ENCODE peak calls at places on chromosomes 1 and 21, in four cellular contexts. J is esophagus squamous epithelium, B is BJ, W is mucosa of descending colon. N is an unnamed sample.

GRCh38 chr1:81894867-81895266 is 94.1 kb downstream of the ADGRL2 start:
- DNase-seq in B (no peak), W (no peak), J (no peak), N (no peak)

GRCh38 chr1:230515451-230516145 is 89.5 kb upstream of the PGBD5 start:
- DNase-seq in B (no peak), W (no peak), J (no peak), N (no peak)

GRCh38 chr1:51270751-51271150 is 34.7 kb downstream of the RNF11 start:
- DNase-seq in W (no peak), B (no peak), J (no peak), N (no peak)

GRCh38 chr1:207659545-207660148 is 14.7 kb downstream of the CR1L start:
- DNase-seq in B (no peak), W (peak), J (no peak), N (no peak)

GRCh38 chr1:179821524-179821923 is 56.1 kb downstream of the TOR1AIP2 start:
- DNase-seq in J (no peak), W (no peak), B (no peak), N (no peak)

GRCh38 chr1:175493321-175493998 is 249.9 kb downstream of the TNR start:
- DNase-seq in W (no peak), B (no peak), J (no peak), N (no peak)

GRCh38 chr21:21673959-21674358 is 675.8 kb downstream of the NCAM2 start:
- DNase-seq in W (no peak), B (no peak), J (no peak), N (no peak)

GRCh38 chr1:243924188-243924587 is 74.1 kb upstream of the AKT3 start:
- DNase-seq in W (no peak), J (no peak), B (peak), N (no peak)

GRCh38 chr1:155010211-155010918 is 7.8 kb downstream of the ZBTB7B start:
- DNase-seq in W (peak), B (no peak), J (no peak), N (no peak)

GRCh38 chr1:103460496-103460895 is 65.0 kb upstream of the RNPC3 start:
- DNase-seq in J (no peak), W (no peak), B (no peak), N (no peak)

GRCh38 chr1:40782371-40782956 is 1.1 kb upstream of the KCNQ4 start:
- DNase-seq in J (no peak), W (peak), B (no peak), N (no peak)

GRCh38 chr1:193058529-193059281 is 455 bp downstream of the UCHL5 start:
- DNase-seq in W (peak), J (no peak), B (no peak), N (no peak)

GRCh38 chr1:195717651-195718050 is 890.6 kb downstream of the KCNT2 start:
- DNase-seq in B (peak), W (no peak), J (no peak), N (no peak)

GRCh38 chr1:108057536-108057935 is 92.6 kb upstream of the VAV3 start:
- DNase-seq in B (no peak), W (no peak), J (no peak), N (no peak)

GRCh38 chr1:178961868-178962267 is 63.8 kb upstream of the FAM20B start:
- DNase-seq in W (no peak), J (no peak), B (no peak), N (no peak)

DNA sequence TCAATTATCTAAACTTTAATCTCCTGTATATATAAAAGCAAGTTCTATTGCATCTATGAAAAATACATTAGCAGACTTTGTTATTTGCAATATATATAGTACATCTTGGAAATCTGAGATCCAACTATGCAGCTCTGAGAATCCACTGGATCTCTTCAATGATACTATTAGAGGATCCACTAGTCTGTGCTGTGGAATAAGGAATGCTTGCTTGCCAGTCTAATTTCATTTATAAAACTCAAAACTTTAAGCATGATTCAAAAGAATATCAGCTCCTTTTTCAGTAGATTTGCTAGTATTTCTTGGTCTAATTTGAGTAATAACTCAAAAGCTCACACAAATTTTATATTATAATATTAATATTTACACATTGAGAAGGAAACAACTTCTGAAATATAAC is 115.1 kb downstream of the SPATA6 start:
- DNase-seq in B (no peak), W (no peak), J (no peak), N (no peak)
- TF ChIP-seq CTCF in B (no peak), W (no peak), J (no peak), N (no peak)

GRCh38 chr1:186915555-186915954 is 86.8 kb downstream of the PLA2G4A start:
- DNase-seq in W (no peak), B (no peak), J (no peak), N (no peak)
- TF ChIP-seq CTCF in W (no peak), B (no peak), J (no peak), N (no peak)

DNA sequence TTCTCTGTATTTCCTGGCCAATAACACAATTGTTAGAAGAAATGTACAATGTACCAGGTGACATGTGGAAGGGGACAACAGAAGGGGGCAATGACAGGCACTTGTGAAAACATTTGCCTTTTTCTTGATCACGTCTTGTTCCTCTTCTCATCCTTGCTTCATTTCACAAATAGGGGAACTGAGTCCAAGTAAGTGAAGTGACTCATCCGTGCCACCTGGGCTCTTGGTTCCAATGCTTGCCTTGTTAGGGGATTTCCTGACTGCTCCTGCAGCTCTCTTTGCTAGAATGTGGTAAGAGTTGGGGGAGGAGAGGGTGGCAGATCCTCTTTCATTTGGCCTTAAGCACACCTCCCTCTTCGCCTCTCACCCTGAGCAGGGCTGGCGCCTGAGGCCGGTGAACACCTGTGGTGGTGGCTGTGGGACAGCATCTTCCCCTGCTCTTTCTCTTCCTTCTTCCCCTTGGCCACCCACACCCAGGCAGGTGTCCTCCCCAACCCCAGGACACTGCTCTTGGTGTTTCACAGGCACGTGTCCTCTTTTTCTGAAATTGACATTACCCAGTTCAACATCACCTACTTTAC is 2.2 kb upstream of the RHEX start:
- DNase-seq in W (peak), B (no peak), J (peak), N (no peak)
- TF ChIP-seq CTCF in W (no peak), B (no peak), J (no peak), N (no peak)

GRCh38 chr1:153764315-153764714 is 10.9 kb upstream of the SLC27A3 start:
- DNase-seq in B (no peak), J (no peak), W (no peak), N (no peak)
- TF ChIP-seq CTCF in B (no peak), J (no peak), W (no peak), N (no peak)

GRCh38 chr21:41933259-41934079 is 20.3 kb downstream of the C2CD2 start:
- DNase-seq in B (no peak), J (no peak), W (no peak), N (no peak)
- TF ChIP-seq CTCF in B (peak), J (peak), W (no peak), N (peak)

GRCh38 chr1:53293123-53293522 is 34.7 kb downstream of the LRP8 start:
- DNase-seq in W (no peak), B (no peak), J (no peak), N (no peak)

GRCh38 chr1:53297226-53297625 is 30.6 kb downstream of the LRP8 start:
- DNase-seq in B (no peak), J (no peak), W (no peak), N (no peak)

GRCh38 chr1:53295746-53296722 is 31.8 kb downstream of the LRP8 start:
- DNase-seq in W (peak), B (no peak), J (no peak), N (no peak)

GRCh38 chr1:53294557-53294956 is 33.3 kb downstream of the LRP8 start:
- DNase-seq in B (no peak), W (no peak), J (no peak), N (no peak)

DNA sequence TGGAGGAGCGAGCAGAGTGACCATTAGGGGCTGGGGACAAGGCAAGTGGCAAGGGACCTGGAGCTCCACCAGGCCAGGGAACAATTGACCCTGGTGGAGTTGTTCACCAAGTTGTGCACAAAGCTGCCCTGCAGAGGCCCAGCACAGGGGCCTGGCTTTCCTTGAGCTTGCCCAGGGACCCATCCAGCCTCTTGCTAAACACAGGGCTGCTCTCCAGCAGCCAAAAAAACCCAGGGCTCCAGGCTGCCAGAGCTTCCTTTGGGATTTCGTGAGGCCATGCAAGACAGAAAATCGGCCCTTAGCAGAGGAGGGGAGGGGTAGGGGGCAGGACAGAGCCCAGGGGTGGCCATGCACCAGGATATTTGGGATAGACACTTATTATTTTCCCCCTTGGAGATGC is 32.6 kb downstream of the LRP8 start:
- DNase-seq in W (no peak), J (no peak), B (no peak), N (no peak)
- TF ChIP-seq CTCF in W (no peak), J (no peak), B (no peak), N (no peak)

DNA sequence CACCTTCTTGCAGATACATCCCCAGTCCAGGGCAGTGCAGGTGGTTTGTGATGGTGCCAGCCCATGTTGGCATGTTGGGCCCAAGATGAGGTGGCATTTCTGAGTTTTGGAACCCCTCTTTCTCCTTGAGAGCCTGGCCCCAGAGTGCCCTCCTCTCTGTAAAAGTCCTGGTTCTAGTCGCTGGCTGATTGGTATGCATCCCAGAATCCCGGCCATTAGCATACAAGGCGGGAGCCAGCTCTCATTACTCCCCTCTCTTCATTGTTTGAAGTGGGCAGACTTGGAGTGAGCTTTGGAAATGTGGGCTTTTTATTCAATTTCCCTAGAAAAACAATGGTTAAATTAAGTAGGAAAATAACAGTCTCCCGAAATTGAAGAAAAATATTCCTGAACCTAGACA is 7.8 kb downstream of the ARHGEF10L start:
- DNase-seq in W (no peak), J (no peak), B (no peak), N (no peak)
- TF ChIP-seq CTCF in W (no peak), J (no peak), B (no peak), N (no peak)

GRCh38 chr1:32073387-32074229 is 869 bp downstream of the TMEM39B start:
- DNase-seq in W (no peak), J (no peak), B (no peak), N (no peak)
- TF ChIP-seq CTCF in W (no peak), J (no peak), B (peak), N (no peak)

N was measured in retinal pigment epithelial cell.